ENCODE peak calls at places on chromosomes 12 and 14, in four cellular contexts. D is esophagus squamous epithelium, G is HCT116, K is uterus. I is an unnamed sample.

GRCh38 chr14:23153891-23154796 is 29.3 kb downstream of the SLC7A8 start:
- DNase-seq in K (peak), D (peak), G (peak), I (peak)

GRCh38 chr12:18461738-18462137 is 200.4 kb downstream of the PIK3C2G start:
- DNase-seq in K (no peak), G (no peak), D (no peak), I (no peak)

GRCh38 chr12:62977419-62977818 is 42.5 kb upstream of the PPM1H start:
- DNase-seq in D (no peak), K (no peak), G (peak), I (no peak)

GRCh38 chr12:57385586-57385985 is 45.3 kb downstream of the R3HDM2 start:
- DNase-seq in G (no peak), K (no peak), D (no peak), I (no peak)

GRCh38 chr14:65042731-65043372 is 56.2 kb downstream of the FNTB start:
- DNase-seq in K (no peak), G (no peak), D (no peak), I (no peak)

GRCh38 chr12:110253176-110253575 is 27.9 kb upstream of the ATP2A2 start:
- DNase-seq in G (no peak), K (peak), D (no peak), I (peak)

GRCh38 chr14:20986811-20987210 is 3.0 kb upstream of the METTL17 start:
- DNase-seq in G (peak), D (no peak), K (peak), I (no peak)

GRCh38 chr12:3271639-3272038 is 194.5 kb downstream of the TSPAN9 start:
- DNase-seq in D (no peak), G (no peak), K (no peak), I (no peak)

GRCh38 chr14:98133806-98134205 is 1138.2 kb downstream of the BCL11B start:
- DNase-seq in D (no peak), G (no peak), K (no peak), I (no peak)

GRCh38 chr14:80653951-80654350 is 287.6 kb downstream of the CEP128 start:
- DNase-seq in G (no peak), K (no peak), D (no peak), I (no peak)

GRCh38 chr12:69052613-69053408 is 119.8 kb upstream of the CPM start:
- DNase-seq in G (peak), K (no peak), D (no peak), I (no peak)

GRCh38 chr14:62162998-62163589 is 400.9 kb downstream of the SNAPC1 start:
- DNase-seq in G (peak), D (no peak), K (no peak), I (peak)

GRCh38 chr14:100421756-100422470 is 98.8 kb downstream of the SLC25A47 start:
- DNase-seq in D (no peak), G (no peak), K (no peak), I (no peak)

GRCh38 chr12:53989227-53990113 is 4.5 kb downstream of the HOXC10 start:
- DNase-seq in D (no peak), K (no peak), G (no peak), I (peak)

GRCh38 chr12:4985820-4986219 is 57.9 kb upstream of the KCNA5 start:
- DNase-seq in G (no peak), K (no peak), D (no peak), I (no peak)

GRCh38 chr14:90739318-90740077 is 76.7 kb downstream of the TTC7B start:
- DNase-seq in K (no peak), G (no peak), D (no peak), I (no peak)

GRCh38 chr14:69850086-69850735 is 29.0 kb upstream of the SMOC1 start:
- DNase-seq in G (no peak), K (no peak), D (no peak), I (peak)

GRCh38 chr12:132167610-132168310 is 23.5 kb downstream of the NOC4L start:
- DNase-seq in D (no peak), K (no peak), G (no peak), I (no peak)

GRCh38 chr14:72500234-72500838 is 393.6 kb downstream of the DPF3 start:
- DNase-seq in D (no peak), K (no peak), G (no peak), I (no peak)

GRCh38 chr14:38404100-38404541 is 148.2 kb upstream of the CLEC14A start:
- DNase-seq in D (no peak), G (no peak), K (no peak), I (no peak)

GRCh38 chr12:47740536-47741339 is 15.4 kb upstream of the ENDOU start:
- DNase-seq in G (no peak), D (no peak), K (no peak), I (no peak)

GRCh38 chr12:115623764-115624334 is 653.6 kb downstream of the MED13L start:
- DNase-seq in G (no peak), K (no peak), D (no peak), I (no peak)

GRCh38 chr12:5059358-5059757 is 15.7 kb downstream of the KCNA5 start:
- DNase-seq in D (no peak), G (no peak), K (no peak), I (no peak)

GRCh38 chr12:14901228-14901562 is 15.5 kb upstream of the MGP start:
- DNase-seq in K (no peak), D (no peak), G (no peak), I (peak)

GRCh38 chr12:28872654-28873268 is 276.3 kb upstream of the FAR2 start:
- DNase-seq in D (no peak), K (peak), G (peak), I (peak)

GRCh38 chr14:54565236-54566151 is 1.4 kb upstream of the SAMD4A start:
- DNase-seq in D (peak), K (peak), G (peak), I (peak)

GRCh38 chr12:55829967-55830600 is 697 bp upstream of the DNAJC14 start:
- DNase-seq in D (no peak), K (peak), G (no peak), I (peak)

GRCh38 chr12:1812650-1813302 is 7.6 kb upstream of the LRTM2 start:
- DNase-seq in D (no peak), G (no peak), K (no peak), I (no peak)

GRCh38 chr12:13777374-13777773 is 204.0 kb downstream of the GRIN2B start:
- DNase-seq in G (no peak), K (no peak), D (no peak), I (no peak)

GRCh38 chr14:91372680-91373495 is 44.7 kb downstream of the CCDC88C start:
- DNase-seq in K (no peak), G (no peak), D (no peak), I (no peak)

DNA sequence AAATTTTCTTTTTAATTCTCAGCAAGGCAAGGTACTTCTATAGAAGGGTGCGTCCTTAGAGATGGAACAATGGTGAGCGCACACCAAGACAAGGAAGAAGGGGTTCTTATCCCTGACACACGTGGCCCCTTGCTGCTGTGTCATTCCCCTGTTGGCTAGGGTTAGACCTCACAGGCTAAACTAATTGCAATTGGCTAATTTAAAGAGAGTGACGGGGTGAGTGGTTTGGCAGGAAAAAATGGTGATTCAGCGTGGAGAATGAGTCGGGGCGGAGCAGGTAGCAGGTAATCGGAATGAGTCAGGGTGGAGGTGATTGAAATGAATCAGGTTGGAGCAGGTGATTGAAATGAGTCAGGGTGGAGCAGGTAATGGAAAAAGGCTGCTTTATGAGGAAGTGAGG is 36.3 kb upstream of the HECTD1 start:
- DNase-seq in D (no peak), G (peak), K (no peak), I (no peak)
- TF ChIP-seq POLR2A in D (no peak), G (no peak), K (no peak), I (no peak)

DNA sequence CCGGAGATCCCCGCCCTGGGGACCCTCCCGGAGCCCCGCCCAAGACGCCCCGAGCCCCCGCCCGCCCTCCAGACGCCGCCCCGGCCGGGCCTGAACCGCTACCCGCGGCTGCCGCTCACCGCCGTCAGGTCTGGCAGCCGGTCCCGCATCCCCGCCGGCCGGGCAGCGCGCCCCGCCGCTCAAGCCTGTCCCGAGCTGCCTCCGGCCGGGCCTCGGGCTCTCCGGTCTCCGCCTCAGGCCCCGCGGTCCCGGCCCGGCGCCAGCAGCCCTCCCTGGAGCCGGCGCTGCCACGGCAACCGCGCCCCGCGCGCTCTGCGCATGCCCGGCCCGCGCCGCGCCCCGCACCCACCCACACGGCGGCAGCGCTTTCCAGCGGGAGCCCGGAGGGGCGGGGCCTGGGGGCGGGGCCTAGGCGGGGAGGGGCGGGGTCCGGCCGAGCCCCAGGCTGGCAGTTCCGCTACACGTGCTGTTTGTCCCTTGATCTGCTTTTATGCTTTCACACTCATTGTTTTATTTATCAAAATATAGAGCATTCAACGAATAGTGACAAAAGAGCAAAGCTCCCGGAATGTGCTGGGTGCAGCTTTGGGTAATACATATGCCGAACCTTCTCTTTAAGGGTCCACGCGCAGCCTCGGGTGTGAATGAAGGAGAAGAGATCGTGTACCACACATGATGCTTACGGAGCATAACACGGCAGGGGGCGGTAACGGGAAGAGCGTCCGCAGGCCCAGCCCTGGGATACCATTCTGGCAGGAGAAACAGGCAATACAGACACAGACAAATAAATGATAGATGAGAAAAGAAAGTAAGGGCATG is at the start of gene STX2:
- DNase-seq in G (peak), K (peak), D (peak), I (peak)
- TF ChIP-seq POLR2A in G (peak), K (no peak), D (no peak), I (no peak)

GRCh38 chr12:6963741-6964446 is 6.6 kb downstream of the PHB2 start:
- DNase-seq in D (no peak), K (no peak), G (no peak), I (no peak)

GRCh38 chr12:6963016-6963731 is 7.3 kb downstream of the PHB2 start:
- DNase-seq in D (no peak), K (no peak), G (peak), I (no peak)

GRCh38 chr12:6965026-6965661 is 5.3 kb downstream of the PHB2 start:
- DNase-seq in G (peak), K (peak), D (no peak), I (peak)

GRCh38 chr12:6965714-6966113 is 4.8 kb downstream of the PHB2 start:
- DNase-seq in G (no peak), K (no peak), D (no peak), I (no peak)

DNA sequence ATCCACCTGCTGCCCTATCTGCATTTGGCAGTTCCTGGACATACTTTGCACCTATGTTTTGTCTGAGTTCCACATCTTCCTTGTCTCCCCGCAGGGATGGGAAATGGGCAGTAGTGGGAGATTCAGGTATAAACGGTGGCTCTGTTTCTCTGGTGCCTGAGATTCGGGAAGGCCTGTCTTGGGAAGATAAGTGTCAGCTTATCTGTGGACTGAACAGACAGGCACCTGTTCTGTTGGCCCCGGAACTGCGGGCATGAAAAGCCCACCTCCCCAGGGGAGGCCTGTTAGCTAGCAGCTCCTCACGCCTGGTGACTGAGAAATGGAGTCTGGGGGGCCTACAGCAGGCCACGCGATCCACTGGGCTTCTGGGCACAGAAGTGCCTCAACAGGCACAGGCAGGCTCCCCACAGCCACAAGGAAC is 5.8 kb downstream of the PHB2 start:
- DNase-seq in D (no peak), K (no peak), G (no peak), I (no peak)
- TF ChIP-seq POLR2A in D (no peak), K (no peak), G (no peak), I (no peak)

GRCh38 chr12:93571360-93571853 is 1.1 kb upstream of the SOCS2 start:
- DNase-seq in D (no peak), K (peak), G (peak), I (peak)

GRCh38 chr12:93568091-93568490 is 4.4 kb upstream of the SOCS2 start:
- DNase-seq in K (no peak), D (no peak), G (no peak), I (no peak)

GRCh38 chr12:93569301-93569655 is 3.2 kb upstream of the SOCS2 start:
- DNase-seq in K (no peak), G (no peak), D (no peak), I (no peak)

GRCh38 chr12:93570552-93571359 is 1.7 kb upstream of the SOCS2 start:
- DNase-seq in K (peak), G (peak), D (peak), I (peak)

DNA sequence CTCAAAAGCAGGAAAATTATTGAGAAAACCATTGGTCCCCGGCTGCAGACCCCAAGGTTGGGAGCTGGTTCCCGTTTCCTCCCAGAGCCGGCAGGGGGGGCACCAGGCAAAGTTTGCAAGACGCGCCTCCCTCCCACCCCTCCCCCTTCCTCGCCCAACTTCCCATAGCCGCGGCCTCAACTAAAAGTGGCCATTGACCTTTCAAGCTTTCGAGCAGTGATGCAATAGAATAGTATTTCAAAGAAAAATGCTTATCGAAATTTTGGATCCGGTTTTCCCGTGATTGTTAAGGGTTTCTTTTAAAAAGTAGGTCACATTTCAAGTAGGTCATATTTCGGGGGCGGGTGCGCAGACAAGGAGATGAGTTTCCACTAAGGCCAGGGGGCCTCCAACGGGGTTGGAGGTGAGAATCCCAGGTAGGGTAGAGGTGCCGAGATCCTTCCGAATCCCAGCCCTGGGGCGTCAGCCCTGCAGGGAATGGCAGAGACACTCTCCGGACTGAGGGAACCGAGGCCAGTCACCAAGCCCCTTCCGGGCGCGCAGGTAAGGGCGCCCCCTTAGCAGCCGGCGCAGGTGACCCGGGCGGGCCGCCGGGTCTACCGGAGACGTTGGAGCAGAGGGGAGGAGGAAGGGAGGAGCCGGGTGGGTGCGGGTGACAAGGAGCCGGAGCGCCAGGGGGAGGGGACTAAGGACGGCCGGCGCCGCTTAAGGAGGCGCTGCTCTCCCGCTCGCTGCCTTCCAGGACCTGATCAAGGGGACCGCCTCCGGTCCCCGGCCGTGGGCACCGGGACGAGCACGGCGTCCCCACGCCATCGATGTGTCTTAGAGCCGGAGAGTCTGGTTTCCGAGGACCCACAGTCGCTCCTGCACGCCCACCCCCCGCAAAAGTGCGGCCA is 2.6 kb upstream of the SOCS2 start:
- DNase-seq in K (peak), D (peak), G (peak), I (peak)
- TF ChIP-seq POLR2A in K (peak), D (no peak), G (no peak), I (no peak)

GRCh38 chr14:105292810-105293711 is 7.7 kb downstream of the BRF1 start:
- DNase-seq in G (no peak), D (no peak), K (no peak), I (no peak)
- TF ChIP-seq POLR2A in G (no peak), D (no peak), K (no peak), I (no peak)

I was measured in testis.